ENCODE peak calls at places on chromosomes 6 and 20, in nine cellular contexts. Q is SK-MEL-5, W is Daoy, V is left colon, N is nephron progenitor cell, J is NCI-H1436 treated with DMSO at 0.1 percent for 48 hours, P is epithelial cell of esophagus, A is choroid plexus epithelial cell, G is T-helper 1 cell. T is an unnamed sample.
A peak's percentile ranks its signal among the peaks of the same experiment; 100 is the strongest.

GRCh38 chr6:124524821-124525220 is 437.4 kb upstream of the RNF217 start:
- DNase-seq in Q (no peak), W (no peak), V (no peak), N (no peak), J (no peak), P (no peak), A (peak; percentile 4), G (no peak), T (no peak)

GRCh38 chr20:58486207-58486606 is 29.0 kb downstream of the APCDD1L start:
- DNase-seq in Q (no peak), W (no peak), V (no peak), N (no peak), J (no peak), P (no peak), A (no peak), G (no peak), T (no peak)

GRCh38 chr6:42369568-42369967 is 82.2 kb downstream of the TRERF1 start:
- DNase-seq in Q (no peak), W (no peak), V (no peak), N (no peak), J (no peak), P (peak; percentile 73), A (no peak), G (peak; percentile 70), T (no peak)

GRCh38 chr6:39279539-39279938 is 34.7 kb downstream of the KCNK17 start:
- DNase-seq in Q (no peak), W (no peak), V (peak; percentile 69), N (no peak), J (no peak), P (no peak), A (no peak), G (no peak), T (no peak)

GRCh38 chr20:4329232-4329631 is 313.9 kb upstream of the RNF24 start:
- DNase-seq in Q (peak; percentile 24), W (no peak), V (no peak), N (no peak), J (no peak), P (no peak), A (no peak), G (no peak), T (peak; percentile 24)

GRCh38 chr20:50569864-50570836 is 60.0 kb downstream of the PTPN1 start:
- DNase-seq in Q (peak; percentile 73), W (no peak), V (no peak), N (no peak), J (no peak), P (no peak), A (peak; percentile 85), G (peak; percentile 73), T (peak; percentile 56)

GRCh38 chr6:149907317-149907716 is 9.4 kb upstream of the RAET1E start:
- DNase-seq in Q (no peak), W (no peak), V (no peak), N (no peak), J (no peak), P (no peak), A (no peak), G (no peak), T (no peak)

GRCh38 chr6:113122060-113122459 is 735.1 kb upstream of the MARCKS start:
- DNase-seq in Q (peak; percentile 29), W (peak; percentile 92), V (no peak), N (no peak), J (no peak), P (peak; percentile 73), A (peak; percentile 95), G (no peak), T (peak; percentile 62)

GRCh38 chr6:27238010-27238983 is 9.2 kb upstream of the PRSS16 start:
- DNase-seq in Q (no peak), W (peak; percentile 58), V (no peak), N (no peak), J (no peak), P (peak; percentile 42), A (no peak), G (no peak), T (no peak)

GRCh38 chr20:24867556-24867955 is 81.5 kb upstream of the CST7 start:
- DNase-seq in Q (no peak), W (no peak), V (no peak), N (no peak), J (no peak), P (no peak), A (no peak), G (no peak), T (no peak)

GRCh38 chr6:117267766-117268534 is 2.6 kb downstream of the VGLL2 start:
- DNase-seq in Q (peak; percentile 46), W (peak; percentile 30), V (no peak), N (peak; percentile 21), J (no peak), P (no peak), A (no peak), G (no peak), T (no peak)

GRCh38 chr6:141658721-141659120 is 474.0 kb upstream of the GJE1 start:
- DNase-seq in Q (no peak), W (no peak), V (no peak), N (no peak), J (no peak), P (peak; percentile 61), A (no peak), G (no peak), T (no peak)

GRCh38 chr6:30955367-30956042 is 14.7 kb downstream of the MUCL3 start:
- DNase-seq in Q (no peak), W (peak; percentile 55), V (peak; percentile 74), N (peak; percentile 78), J (no peak), P (no peak), A (peak; percentile 39), G (peak; percentile 55), T (peak; percentile 89)

GRCh38 chr6:40550096-40550731 is 37.0 kb downstream of the LRFN2 start:
- DNase-seq in Q (peak; percentile 83), W (peak; percentile 39), V (no peak), N (peak; percentile 30), J (no peak), P (peak; percentile 55), A (peak; percentile 75), G (peak; percentile 31), T (peak; percentile 81)

GRCh38 chr6:107668826-107669474 is 155.2 kb downstream of the SCML4 start:
- DNase-seq in Q (no peak), W (no peak), V (no peak), N (no peak), J (no peak), P (no peak), A (no peak), G (peak; percentile 40), T (no peak)

GRCh38 chr6:10411131-10411914 is 3.6 kb downstream of the TFAP2A start:
- DNase-seq in Q (peak; percentile 40), W (no peak), V (no peak), N (peak; percentile 24), J (no peak), P (no peak), A (no peak), G (no peak), T (peak; percentile 50)